ENCODE peak calls at places on chromosomes 5 and 9, in ten cellular contexts. G is heart right ventricle; C is RKO; V is GM23338; M is hepatocyte; T is psoas muscle; Q is stimulated activated CD4-positive, alpha-beta T cell treated with anti-CD3 and anti-CD28 coated beads, Interleukin-1b, Interleukin-23, amount 100 ng/mL, for 24 hours; A is activated CD4-positive, alpha-beta T cell treated with anti-CD3 and anti-CD28 coated beads, Interleukin-2, amount 50 U/mL, for 1 hour; K is KBM-7; P is foreskin fibroblast. H is an unnamed sample.

GRCh38 chr5:157290981-157291711 is 25.2 kb downstream of the CYFIP2 start:
- DNase-seq in K (peak; percentile 40), Q (no peak), V (no peak), C (no peak), A (no peak), T (no peak), G (no peak), P (no peak), M (peak; percentile 88), H (no peak)

GRCh38 chr5:10745133-10745532 is 15.9 kb downstream of the DAP start:
- DNase-seq in G (peak; percentile 29), V (no peak), K (no peak), M (no peak), T (no peak), C (no peak), P (no peak), A (no peak), Q (no peak), H (no peak)

GRCh38 chr9:95381243-95381642 is 63.7 kb upstream of the FANCC start:
- DNase-seq in A (no peak), T (no peak), V (no peak), C (no peak), G (no peak), M (no peak), Q (no peak), K (no peak), P (peak; percentile 18), H (no peak)

GRCh38 chr5:10315824-10316509 is 8.3 kb upstream of the CMBL start:
- DNase-seq in T (no peak), C (no peak), M (no peak), G (no peak), P (no peak), Q (no peak), A (no peak), K (no peak), V (peak; percentile 66), H (no peak)

GRCh38 chr5:32021771-32022170 is 152.3 kb downstream of the GOLPH3 start:
- DNase-seq in P (no peak), M (no peak), T (no peak), G (no peak), V (no peak), Q (no peak), A (no peak), K (no peak), C (no peak), H (no peak)

GRCh38 chr9:90802534-90802933 is 915 bp downstream of the SYK start:
- DNase-seq in T (no peak), M (no peak), P (no peak), K (no peak), G (no peak), A (no peak), C (peak; percentile 33), V (no peak), Q (no peak), H (no peak)

GRCh38 chr9:77523891-77524290 is 124.2 kb downstream of the GNA14 start:
- DNase-seq in G (no peak), T (no peak), V (no peak), A (no peak), Q (no peak), P (no peak), C (no peak), M (peak; percentile 39), K (no peak), H (no peak)

GRCh38 chr9:128120741-128121465 is 6.6 kb downstream of the PTGES2 start:
- DNase-seq in G (no peak), K (no peak), Q (no peak), V (no peak), C (no peak), A (no peak), T (peak; percentile 54), P (no peak), M (no peak), H (no peak)

GRCh38 chr5:151856861-151857260 is 67.8 kb downstream of the GLRA1 start:
- DNase-seq in A (no peak), G (no peak), K (no peak), P (no peak), V (no peak), T (no peak), C (no peak), M (no peak), Q (no peak), H (no peak)

GRCh38 chr5:18745988-18746615 is 1111.8 kb downstream of the TAF11L14 start:
- DNase-seq in T (no peak), M (no peak), Q (peak; percentile 14), C (peak; percentile 82), G (no peak), P (no peak), A (peak; percentile 16), K (peak; percentile 83), V (no peak), H (peak; percentile 59)

GRCh38 chr5:144304683-144305082 is 134.0 kb downstream of the KCTD16 start:
- DNase-seq in V (no peak), K (no peak), C (no peak), G (no peak), A (no peak), Q (no peak), T (no peak), P (no peak), M (no peak), H (no peak)

GRCh38 chr5:163529698-163530097 is 24.3 kb downstream of the MAT2B start:
- DNase-seq in Q (no peak), A (no peak), G (peak; percentile 69), T (no peak), P (no peak), C (no peak), K (no peak), M (no peak), V (no peak), H (no peak)

GRCh38 chr9:136204838-136205706 is at the start of gene LHX3:
- DNase-seq in T (no peak), V (peak; percentile 84), G (no peak), C (no peak), M (peak; percentile 76), K (peak; percentile 16), P (no peak), A (peak; percentile 17), Q (no peak), H (no peak)

GRCh38 chr5:101473483-101473882 is 570.4 kb upstream of the ST8SIA4 start:
- DNase-seq in C (peak; percentile 62), P (peak; percentile 1), Q (no peak), A (no peak), G (no peak), M (no peak), T (no peak), K (peak; percentile 9), V (no peak), H (no peak)

GRCh38 chr5:172719211-172719610 is 51.8 kb downstream of the DUSP1 start:
- DNase-seq in M (no peak), A (no peak), C (no peak), V (no peak), Q (no peak), G (no peak), P (no peak), K (no peak), T (peak; percentile 34), H (no peak)

GRCh38 chr9:35820076-35820475 is 5.2 kb upstream of the HINT2 start:
- DNase-seq in V (no peak), Q (no peak), T (no peak), K (no peak), G (no peak), P (peak; percentile 71), M (no peak), C (peak; percentile 35), A (no peak), H (no peak)

GRCh38 chr5:169652057-169652456 is 15.0 kb downstream of the DOCK2 start:
- DNase-seq in K (no peak), Q (no peak), M (no peak), G (peak; percentile 59), C (no peak), P (no peak), T (no peak), V (no peak), A (no peak), H (no peak)

GRCh38 chr9:124780060-124780756 is 3.3 kb downstream of the OLFML2A start:
- DNase-seq in G (no peak), C (no peak), Q (no peak), K (no peak), P (no peak), T (peak; percentile 64), V (no peak), A (no peak), M (no peak), H (peak; percentile 2)

GRCh38 chr9:124342946-124343485 is 72.2 kb downstream of the PSMB7 start:
- DNase-seq in P (peak; percentile 96), M (peak; percentile 62), C (peak; percentile 81), K (no peak), Q (no peak), A (no peak), T (peak; percentile 91), V (peak; percentile 39), G (peak; percentile 22), H (no peak)

GRCh38 chr9:112755059-112755458 is 4.5 kb downstream of the SNX30 start:
- DNase-seq in C (no peak), T (no peak), P (no peak), G (no peak), K (peak; percentile 59), M (no peak), V (no peak), Q (no peak), A (no peak), H (no peak)

GRCh38 chr5:30368064-30368463 is 825.4 kb upstream of the CDH6 start:
- DNase-seq in P (no peak), C (no peak), A (no peak), K (no peak), M (no peak), V (no peak), G (no peak), Q (no peak), T (no peak), H (no peak)

GRCh38 chr9:30301271-30301963 is 2083.0 kb upstream of the ACO1 start:
- DNase-seq in K (peak; percentile 88), G (no peak), P (no peak), A (no peak), V (no peak), T (no peak), Q (no peak), M (peak; percentile 28), C (no peak), H (no peak)

GRCh38 chr9:129685220-129685932 is 19.9 kb downstream of the PRRX2 start:
- DNase-seq in C (peak; percentile 80), G (no peak), M (no peak), Q (no peak), T (no peak), V (no peak), K (no peak), P (no peak), A (no peak), H (no peak)

GRCh38 chr9:38263534-38263933 is 129.0 kb upstream of the ALDH1B1 start:
- DNase-seq in M (no peak), P (peak; percentile 14), A (no peak), V (peak; percentile 48), C (peak; percentile 33), Q (no peak), K (no peak), T (no peak), G (no peak), H (no peak)

GRCh38 chr9:123217148-123217585 is 51.2 kb downstream of the STRBP start:
- DNase-seq in Q (no peak), C (no peak), A (no peak), P (no peak), T (no peak), M (no peak), K (no peak), G (no peak), V (no peak), H (no peak)

GRCh38 chr9:134476942-134477335 is 150.7 kb downstream of the RXRA start:
- DNase-seq in C (no peak), M (no peak), A (no peak), K (no peak), T (peak; percentile 38), Q (no peak), P (no peak), V (no peak), G (no peak), H (no peak)

GRCh38 chr9:130879863-130880411 is 16.7 kb downstream of the QRFP start:
- DNase-seq in V (no peak), M (no peak), Q (no peak), A (no peak), G (no peak), K (no peak), T (peak; percentile 29), P (no peak), C (no peak), H (no peak)

GRCh38 chr9:124281934-124282351 is 24.2 kb downstream of the NEK6 start:
- DNase-seq in G (no peak), C (no peak), K (no peak), M (no peak), Q (no peak), A (no peak), V (no peak), P (no peak), T (no peak), H (no peak)